ENCODE peak calls at places on chromosomes 11 and 22, in seven cellular contexts. One of them, this sample, is unnamed.

GRCh38 chr22:24421428-24421931 is 5.9 kb upstream of the ADORA2A start:
- DNase-seq in upper lobe of right lung: no peak
- DNase-seq in NCI-H1048: no peak
- DNase-seq in renal cortical epithelial cell: no peak
- DNase-seq in pancreas: peak
- DNase-seq in CD8-positive, alpha-beta memory T cell: no peak
- DNase-seq in C1 segment of cervical spinal cord: no peak
- DNase-seq in this sample: no peak

GRCh38 chr22:49922484-49922883 is 4.0 kb downstream of the CRELD2 start:
- DNase-seq in upper lobe of right lung: no peak
- DNase-seq in NCI-H1048: no peak
- DNase-seq in renal cortical epithelial cell: no peak
- DNase-seq in pancreas: no peak
- DNase-seq in CD8-positive, alpha-beta memory T cell: no peak
- DNase-seq in C1 segment of cervical spinal cord: no peak
- DNase-seq in this sample: no peak

GRCh38 chr11:110491577-110492352 is 62.0 kb downstream of the FDX1 start:
- DNase-seq in upper lobe of right lung: no peak
- DNase-seq in NCI-H1048: no peak
- DNase-seq in renal cortical epithelial cell: peak
- DNase-seq in pancreas: no peak
- DNase-seq in CD8-positive, alpha-beta memory T cell: no peak
- DNase-seq in C1 segment of cervical spinal cord: no peak
- DNase-seq in this sample: no peak

GRCh38 chr11:33208150-33208549 is 46.9 kb upstream of the CSTF3 start:
- DNase-seq in upper lobe of right lung: no peak
- DNase-seq in NCI-H1048: no peak
- DNase-seq in renal cortical epithelial cell: no peak
- DNase-seq in pancreas: no peak
- DNase-seq in CD8-positive, alpha-beta memory T cell: no peak
- DNase-seq in C1 segment of cervical spinal cord: no peak
- DNase-seq in this sample: no peak

GRCh38 chr11:31479073-31479472 is 30.3 kb downstream of the IMMP1L start:
- DNase-seq in upper lobe of right lung: no peak
- DNase-seq in NCI-H1048: no peak
- DNase-seq in renal cortical epithelial cell: no peak
- DNase-seq in pancreas: no peak
- DNase-seq in CD8-positive, alpha-beta memory T cell: no peak
- DNase-seq in C1 segment of cervical spinal cord: no peak
- DNase-seq in this sample: no peak

GRCh38 chr11:117717485-117718314 is 79.3 kb downstream of the DSCAML1 start:
- DNase-seq in upper lobe of right lung: peak
- DNase-seq in NCI-H1048: no peak
- DNase-seq in renal cortical epithelial cell: peak
- DNase-seq in pancreas: peak
- DNase-seq in CD8-positive, alpha-beta memory T cell: no peak
- DNase-seq in C1 segment of cervical spinal cord: peak
- DNase-seq in this sample: peak

GRCh38 chr22:19786959-19787848 is 26.6 kb downstream of the TBX1 start:
- DNase-seq in upper lobe of right lung: no peak
- DNase-seq in NCI-H1048: no peak
- DNase-seq in renal cortical epithelial cell: no peak
- DNase-seq in pancreas: no peak
- DNase-seq in CD8-positive, alpha-beta memory T cell: no peak
- DNase-seq in C1 segment of cervical spinal cord: no peak
- DNase-seq in this sample: no peak

GRCh38 chr22:37431811-37432707 is 4.8 kb upstream of the ELFN2 start:
- DNase-seq in upper lobe of right lung: no peak
- DNase-seq in NCI-H1048: no peak
- DNase-seq in renal cortical epithelial cell: peak
- DNase-seq in pancreas: no peak
- DNase-seq in CD8-positive, alpha-beta memory T cell: no peak
- DNase-seq in C1 segment of cervical spinal cord: no peak
- DNase-seq in this sample: no peak

GRCh38 chr11:13449522-13449921 is 13.5 kb downstream of the BTBD10 start:
- DNase-seq in upper lobe of right lung: no peak
- DNase-seq in NCI-H1048: no peak
- DNase-seq in renal cortical epithelial cell: no peak
- DNase-seq in pancreas: no peak
- DNase-seq in CD8-positive, alpha-beta memory T cell: no peak
- DNase-seq in C1 segment of cervical spinal cord: no peak
- DNase-seq in this sample: no peak

GRCh38 chr11:112837162-112837826 is 123.9 kb upstream of the NCAM1 start:
- DNase-seq in upper lobe of right lung: no peak
- DNase-seq in NCI-H1048: no peak
- DNase-seq in renal cortical epithelial cell: no peak
- DNase-seq in pancreas: peak
- DNase-seq in CD8-positive, alpha-beta memory T cell: no peak
- DNase-seq in C1 segment of cervical spinal cord: peak
- DNase-seq in this sample: no peak

GRCh38 chr11:113014731-113015455 is 53.7 kb downstream of the NCAM1 start:
- DNase-seq in upper lobe of right lung: no peak
- DNase-seq in NCI-H1048: no peak
- DNase-seq in renal cortical epithelial cell: no peak
- DNase-seq in pancreas: no peak
- DNase-seq in CD8-positive, alpha-beta memory T cell: no peak
- DNase-seq in C1 segment of cervical spinal cord: no peak
- DNase-seq in this sample: no peak

GRCh38 chr11:13357232-13357631 is 79.6 kb downstream of the BMAL1 start:
- DNase-seq in upper lobe of right lung: no peak
- DNase-seq in NCI-H1048: no peak
- DNase-seq in renal cortical epithelial cell: no peak
- DNase-seq in pancreas: no peak
- DNase-seq in CD8-positive, alpha-beta memory T cell: no peak
- DNase-seq in C1 segment of cervical spinal cord: no peak
- DNase-seq in this sample: no peak

GRCh38 chr11:208177-208916 is 839 bp downstream of the RIC8A start:
- DNase-seq in upper lobe of right lung: peak
- DNase-seq in NCI-H1048: peak
- DNase-seq in renal cortical epithelial cell: peak
- DNase-seq in pancreas: peak
- DNase-seq in CD8-positive, alpha-beta memory T cell: peak
- DNase-seq in C1 segment of cervical spinal cord: peak
- DNase-seq in this sample: peak

GRCh38 chr22:42202669-42203068 is 67.8 kb downstream of the TCF20 start:
- DNase-seq in upper lobe of right lung: no peak
- DNase-seq in NCI-H1048: no peak
- DNase-seq in renal cortical epithelial cell: peak
- DNase-seq in pancreas: no peak
- DNase-seq in CD8-positive, alpha-beta memory T cell: peak
- DNase-seq in C1 segment of cervical spinal cord: no peak
- DNase-seq in this sample: no peak

GRCh38 chr11:30902929-30903328 is 316.8 kb upstream of the MPPED2 start:
- DNase-seq in upper lobe of right lung: no peak
- DNase-seq in NCI-H1048: no peak
- DNase-seq in renal cortical epithelial cell: no peak
- DNase-seq in pancreas: no peak
- DNase-seq in CD8-positive, alpha-beta memory T cell: no peak
- DNase-seq in C1 segment of cervical spinal cord: no peak
- DNase-seq in this sample: no peak

GRCh38 chr11:128365044-128365443 is 222.3 kb downstream of the ETS1 start:
- DNase-seq in upper lobe of right lung: no peak
- DNase-seq in NCI-H1048: no peak
- DNase-seq in renal cortical epithelial cell: peak
- DNase-seq in pancreas: no peak
- DNase-seq in CD8-positive, alpha-beta memory T cell: no peak
- DNase-seq in C1 segment of cervical spinal cord: no peak
- DNase-seq in this sample: no peak

GRCh38 chr22:36862251-36863242 is 1.7 kb downstream of the NCF4 start:
- DNase-seq in upper lobe of right lung: peak
- DNase-seq in NCI-H1048: no peak
- DNase-seq in renal cortical epithelial cell: no peak
- DNase-seq in pancreas: no peak
- DNase-seq in CD8-positive, alpha-beta memory T cell: no peak
- DNase-seq in C1 segment of cervical spinal cord: peak
- DNase-seq in this sample: peak